ENCODE peak calls at places on chromosomes 4 and X, in four cellular contexts. X, J, O and T are unnamed samples.

GRCh38 chrX:67523932-67524331 is 19.9 kb upstream of the AR start:
- DNase-seq in O (no peak), X (no peak), J (no peak), T (no peak)

GRCh38 chr4:4762909-4763814 is 96.3 kb upstream of the MSX1 start:
- DNase-seq in X (peak; percentile 86), J (peak; percentile 42), O (no peak), T (peak; percentile 59)

GRCh38 chrX:39195156-39195555 is 393.9 kb downstream of the MID1IP1 start:
- DNase-seq in X (no peak), J (no peak), O (no peak), T (no peak)

GRCh38 chrX:47560179-47560830 is 700 bp upstream of the ARAF start:
- DNase-seq in O (no peak), J (no peak), X (no peak), T (no peak)

GRCh38 chr4:60729194-60729593 is 470.9 kb upstream of the ADGRL3 start:
- DNase-seq in O (no peak), X (no peak), J (no peak), T (no peak)

GRCh38 chr4:121654738-121655137 is 42.0 kb downstream of the ANXA5 start:
- DNase-seq in O (no peak), X (peak; percentile 1), J (no peak), T (no peak)

GRCh38 chr4:101191302-101192098 is 155.8 kb downstream of the PPP3CA start:
- DNase-seq in J (no peak), O (no peak), X (no peak), T (no peak)

GRCh38 chr4:73257995-73258667 is 467 bp downstream of the ANKRD17 start:
- DNase-seq in O (peak; percentile 61), J (peak; percentile 29), X (no peak), T (peak; percentile 16)

GRCh38 chr4:73867783-73868182 is 1.4 kb upstream of the CXCL1 start:
- DNase-seq in J (no peak), O (no peak), X (no peak), T (no peak)

GRCh38 chr4:177077095-177077494 is 232.6 kb upstream of the NEIL3 start:
- DNase-seq in X (no peak), J (no peak), O (no peak), T (no peak)

GRCh38 chrX:125436855-125437254 is 117.2 kb downstream of the TEX13C start:
- DNase-seq in X (no peak), J (peak; percentile 23), O (peak; percentile 10), T (no peak)

GRCh38 chrX:119757979-119758681 is at the start of gene SOWAHD:
- DNase-seq in O (peak; percentile 52), X (no peak), J (peak; percentile 90), T (no peak)

GRCh38 chrX:119552508-119552907 is 12.7 kb downstream of the STEEP1 start:
- DNase-seq in O (no peak), X (no peak), J (no peak), T (no peak)

GRCh38 chrX:32871636-32872035 is 339.7 kb downstream of the DMD start:
- DNase-seq in X (no peak), O (no peak), J (no peak), T (no peak)

GRCh38 chr4:8305851-8306361 is 36.4 kb downstream of the HTRA3 start:
- DNase-seq in O (no peak), J (no peak), X (no peak), T (no peak)

GRCh38 chr4:146436423-146437162 is 85.1 kb downstream of the SLC10A7 start:
- DNase-seq in X (no peak), J (no peak), O (no peak), T (no peak)

GRCh38 chrX:56788717-56789122 is 59.7 kb downstream of the NBDY start:
- DNase-seq in X (no peak), O (peak; percentile 12), J (no peak), T (no peak)

GRCh38 chr4:163595590-163595989 is 101.1 kb downstream of the TMA16 start:
- DNase-seq in J (no peak), O (no peak), X (no peak), T (no peak)

GRCh38 chr4:74364649-74365491 is at the start of gene EREG:
- DNase-seq in O (peak; percentile 26), X (no peak), J (peak; percentile 16), T (peak; percentile 6)

GRCh38 chr4:1595789-1596325 is 88.3 kb downstream of the FAM53A start:
- DNase-seq in X (no peak), O (no peak), J (no peak), T (no peak)

GRCh38 chrX:153877571-153878261 is 8.3 kb downstream of the L1CAM start:
- DNase-seq in O (no peak), J (no peak), X (no peak), T (no peak)
- TF ChIP-seq SPI1 in O (no peak), J (peak; percentile 21), X (no peak), T (no peak)

DNA sequence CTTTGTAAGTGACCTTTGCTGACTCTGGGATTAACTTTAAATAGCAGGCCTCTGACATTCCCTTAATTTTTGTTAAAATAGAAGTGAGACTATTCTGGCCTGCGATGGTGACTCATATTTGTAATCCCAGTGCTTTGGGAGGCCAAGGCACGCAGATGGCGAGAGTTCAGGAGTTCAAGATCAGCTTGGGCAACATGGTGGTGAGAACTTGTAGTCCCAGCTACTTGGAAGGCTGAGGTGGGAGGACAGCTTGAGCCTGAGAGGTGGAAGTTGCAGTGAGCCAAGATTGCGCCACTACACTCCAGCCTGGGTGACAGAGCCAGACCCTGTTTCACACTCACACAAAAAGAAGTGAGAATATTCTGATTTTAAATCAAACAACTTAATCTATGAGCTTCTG is 27.3 kb downstream of the ZNF330 start:
- DNase-seq in J (peak; percentile 80), X (no peak), O (no peak), T (no peak)
- TF ChIP-seq POLR2AphosphoS5 in J (peak; percentile 57), X (no peak), O (no peak), T (no peak)

GRCh38 chrX:96994088-96994487 is 110.4 kb downstream of the RPA4 start:
- DNase-seq in J (peak; percentile 1), X (no peak), O (no peak), T (no peak)
- TF ChIP-seq SPI1 in J (peak; percentile 53), X (no peak), O (no peak), T (peak; percentile 2)

GRCh38 chr4:128657638-128658037 is 151.9 kb upstream of the JADE1 start:
- DNase-seq in O (no peak), J (no peak), X (no peak), T (no peak)

GRCh38 chr4:128649575-128650205 is 159.8 kb upstream of the JADE1 start:
- DNase-seq in J (no peak), X (no peak), O (no peak), T (no peak)

GRCh38 chr4:128654465-128654864 is 155.0 kb upstream of the JADE1 start:
- DNase-seq in O (no peak), X (no peak), J (no peak), T (no peak)

GRCh38 chr4:128658214-128658621 is 151.3 kb upstream of the JADE1 start:
- DNase-seq in X (peak; percentile 11), J (no peak), O (no peak), T (no peak)

GRCh38 chr4:128653514-128654420 is 155.7 kb upstream of the JADE1 start:
- DNase-seq in O (no peak), J (no peak), X (no peak), T (no peak)
- TF ChIP-seq POLR2AphosphoS5 in O (no peak), J (no peak), X (no peak), T (no peak)

GRCh38 chr4:124135409-124135813 is 577.1 kb downstream of the ANKRD50 start:
- DNase-seq in X (no peak), O (no peak), J (no peak), T (no peak)
- TF ChIP-seq SPI1 in X (no peak), O (no peak), J (no peak), T (no peak)

DNA sequence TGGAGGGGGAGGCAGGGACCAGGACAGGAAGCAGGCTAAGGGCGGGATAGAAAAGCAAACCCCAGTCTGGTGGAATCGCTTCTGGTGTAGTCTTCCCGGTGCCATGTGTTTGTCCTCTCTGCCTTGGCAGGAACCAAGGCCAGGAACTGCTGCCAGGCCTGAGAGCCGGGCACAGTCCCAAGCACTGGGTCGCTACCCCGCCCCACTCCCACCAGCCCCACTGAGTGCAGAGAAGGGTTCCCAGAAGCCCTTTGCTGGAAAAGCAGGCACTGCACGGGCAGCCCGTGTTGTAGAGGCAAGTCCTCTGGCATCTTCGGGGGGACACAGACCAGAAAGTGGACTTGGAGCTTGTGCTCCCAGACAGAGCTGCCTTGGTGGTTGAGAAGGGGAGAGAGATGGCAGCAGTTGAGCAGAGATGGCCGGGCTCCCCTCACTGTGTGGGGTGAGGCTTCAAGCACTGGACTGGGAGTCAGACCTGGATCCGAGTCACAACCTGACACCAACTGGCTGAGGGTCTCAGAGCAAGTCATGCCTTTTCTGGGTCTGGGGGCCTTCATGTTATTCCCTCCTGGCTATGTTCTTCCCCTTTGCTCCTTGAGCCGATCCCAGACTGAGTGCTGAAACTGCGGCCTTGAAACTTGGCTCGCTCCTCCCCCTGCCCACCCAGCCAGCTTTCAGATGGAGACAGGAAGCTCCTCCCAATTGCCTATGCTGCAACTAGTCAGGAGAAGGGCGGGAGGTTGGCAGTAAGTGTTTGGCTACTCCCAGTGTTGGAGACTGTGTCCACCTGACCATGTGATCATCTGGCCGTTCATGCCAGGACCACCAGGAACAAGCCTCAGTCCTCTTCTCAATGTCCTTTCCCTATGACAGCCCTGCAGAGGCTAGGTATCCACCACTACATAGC is 59.7 kb upstream of the MTM1 start:
- DNase-seq in J (no peak), O (no peak), X (no peak), T (no peak)
- TF ChIP-seq POLR2AphosphoS5 in J (no peak), O (no peak), X (no peak), T (no peak)

GRCh38 chr4:27123050-27123768 is 262.6 kb downstream of the STIM2 start:
- DNase-seq in J (no peak), X (no peak), O (no peak), T (no peak)
- TF ChIP-seq SPI1 in J (no peak), X (no peak), O (no peak), T (no peak)

DNA sequence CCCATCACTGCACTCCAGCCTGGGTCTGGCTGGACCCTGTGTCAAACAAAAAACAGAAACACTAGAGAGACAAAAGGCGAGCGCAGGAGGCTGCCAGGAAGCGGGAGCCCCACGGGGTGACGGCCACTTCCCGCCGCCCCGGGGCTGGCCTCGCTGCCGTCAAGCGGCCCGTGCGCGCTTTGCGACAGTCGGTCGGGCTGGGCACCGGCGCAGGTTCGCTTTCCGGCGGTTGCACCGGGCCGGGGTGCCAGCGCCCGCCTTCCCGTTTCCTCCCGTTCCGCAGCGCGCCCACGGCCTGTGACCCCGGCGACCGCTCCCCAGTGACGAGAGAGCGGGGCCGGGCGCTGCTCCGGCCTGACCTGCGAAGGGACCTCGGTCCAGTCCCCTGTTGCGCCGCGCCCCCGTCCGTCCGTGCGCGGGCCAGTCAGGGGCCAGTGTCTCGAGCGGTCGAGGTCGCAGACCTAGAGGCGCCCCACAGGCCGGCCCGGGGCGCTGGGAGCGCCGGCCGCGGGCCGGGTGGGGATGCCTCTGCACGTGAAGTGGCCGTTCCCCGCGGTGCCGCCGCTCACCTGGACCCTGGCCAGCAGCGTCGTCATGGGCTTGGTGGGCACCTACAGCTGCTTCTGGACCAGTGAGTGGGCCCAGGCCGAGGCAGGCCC is at the start of gene TAFAZZIN:
- DNase-seq in J (peak; percentile 67), X (no peak), O (peak; percentile 79), T (peak; percentile 81)
- TF ChIP-seq POLR2AphosphoS5 in J (peak; percentile 76), X (peak; percentile 68), O (peak; percentile 60), T (peak; percentile 61)

DNA sequence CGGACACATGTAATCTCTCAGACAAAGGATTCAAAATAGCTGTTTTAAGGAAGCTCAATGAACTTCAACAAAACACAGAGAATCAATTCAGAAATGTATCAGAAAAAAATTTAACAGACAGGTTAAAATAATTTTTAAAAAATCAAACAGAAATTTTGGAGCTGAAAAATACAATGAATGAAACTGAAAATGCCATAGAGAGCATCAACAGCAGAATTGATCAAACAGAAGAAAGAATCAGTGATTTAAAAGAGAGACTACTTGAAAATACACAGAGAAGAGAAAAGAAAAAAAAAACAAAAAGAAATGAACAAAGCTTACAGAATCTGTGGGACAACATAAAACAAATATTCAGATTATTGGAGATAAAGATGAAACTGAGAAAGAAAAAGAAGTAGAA is 118.8 kb upstream of the GYPA start:
- DNase-seq in X (no peak), J (no peak), O (no peak), T (no peak)
- TF ChIP-seq SPI1 in X (no peak), J (no peak), O (no peak), T (no peak)